ENCODE peak calls at places on chromosomes 12 and 14, in four cellular contexts. G is Peyer's patch, D is ovary, O is upper lobe of right lung. E is an unnamed sample.
A peak's percentile ranks its signal among the peaks of the same experiment; 100 is the strongest.

GRCh38 chr12:48351022-48351708 is 446 bp upstream of the ZNF641 start:
- DNase-seq in G (no peak), D (peak; percentile 82), O (no peak), E (peak; percentile 90)

GRCh38 chr14:75068294-75069020 is 984 bp upstream of the ZC2HC1C start:
- DNase-seq in G (no peak), D (no peak), O (no peak), E (no peak)

GRCh38 chr14:26276757-26277156 is 321.1 kb downstream of the NOVA1 start:
- DNase-seq in G (no peak), D (no peak), O (no peak), E (no peak)

GRCh38 chr14:54177861-54178591 is 218.8 kb upstream of the CDKN3 start:
- DNase-seq in G (no peak), D (no peak), O (no peak), E (no peak)

GRCh38 chr12:133203344-133204263 is 22.3 kb downstream of the ZNF268 start:
- DNase-seq in G (no peak), D (no peak), O (no peak), E (no peak)

GRCh38 chr12:93702707-93703305 is 25.6 kb downstream of the CRADD start:
- DNase-seq in G (no peak), D (no peak), O (no peak), E (no peak)

GRCh38 chr12:2563709-2564108 is 231.1 kb upstream of the FKBP4 start:
- DNase-seq in G (no peak), D (no peak), O (no peak), E (no peak)

GRCh38 chr14:54364555-54365415 is 32.0 kb upstream of the CDKN3 start:
- DNase-seq in G (no peak), D (no peak), O (no peak), E (no peak)

GRCh38 chr12:120903382-120903817 is 758 bp downstream of the SPPL3 start:
- DNase-seq in G (peak; percentile 91), D (peak; percentile 48), O (peak; percentile 88), E (peak; percentile 80)

GRCh38 chr14:49950275-49951250 is 57.7 kb downstream of the ARF6 start:
- DNase-seq in G (peak; percentile 74), D (no peak), O (peak; percentile 80), E (no peak)

GRCh38 chr14:75578786-75579781 is 664 bp downstream of the FLVCR2 start:
- DNase-seq in G (peak; percentile 78), D (no peak), O (peak; percentile 69), E (peak; percentile 78)

GRCh38 chr12:34598851-34599529 is 576.7 kb downstream of the ALG10 start:
- DNase-seq in G (peak; percentile 25), D (no peak), O (peak; percentile 55), E (peak; percentile 33)

GRCh38 chr14:24403294-24404013 is 4.7 kb downstream of the NYNRIN start:
- DNase-seq in G (no peak), D (peak; percentile 76), O (no peak), E (no peak)

GRCh38 chr14:23766737-23767401 is 130.7 kb downstream of the DHRS2 start:
- DNase-seq in G (no peak), D (no peak), O (no peak), E (no peak)

GRCh38 chr14:58882577-58883018 is 244.8 kb downstream of the DACT1 start:
- DNase-seq in G (no peak), D (no peak), O (no peak), E (no peak)

GRCh38 chr12:131153956-131154355 is 200.2 kb downstream of the ADGRD1 start:
- DNase-seq in G (no peak), D (peak; percentile 5), O (no peak), E (no peak)

GRCh38 chr14:28101992-28102391 is 664.6 kb upstream of the FOXG1 start:
- DNase-seq in G (no peak), D (no peak), O (no peak), E (no peak)

GRCh38 chr12:13000935-13001724 is 1.1 kb upstream of the HEBP1 start:
- DNase-seq in G (peak; percentile 80), D (peak; percentile 68), O (peak; percentile 85), E (peak; percentile 80)

GRCh38 chr14:68814376-68815287 is 21.8 kb upstream of the ZFP36L1 start:
- DNase-seq in G (peak; percentile 64), D (peak; percentile 60), O (no peak), E (peak; percentile 74)

GRCh38 chr14:74582910-74583581 is 29.0 kb downstream of the LTBP2 start:
- DNase-seq in G (peak; percentile 40), D (no peak), O (no peak), E (peak; percentile 82)

GRCh38 chr12:50211392-50212070 is 44.4 kb upstream of the CERS5 start:
- DNase-seq in G (no peak), D (no peak), O (no peak), E (no peak)

GRCh38 chr14:104399432-104400155 is 180.0 kb upstream of the C14orf180 start:
- DNase-seq in G (no peak), D (no peak), O (no peak), E (no peak)

GRCh38 chr12:48765753-48766162 is 23.1 kb downstream of the ADCY6 start:
- DNase-seq in G (no peak), D (peak; percentile 84), O (no peak), E (no peak)

GRCh38 chr12:11228268-11228879 is 41.1 kb downstream of the PRB3 start:
- DNase-seq in G (no peak), D (no peak), O (no peak), E (no peak)

GRCh38 chr14:68719634-68720384 is 73.1 kb downstream of the ZFP36L1 start:
- DNase-seq in G (no peak), D (no peak), O (no peak), E (no peak)

GRCh38 chr12:55019784-55020183 is at the start of gene NEUROD4:
- DNase-seq in G (no peak), D (no peak), O (peak; percentile 78), E (no peak)

GRCh38 chr12:30652034-30652696 is 43.5 kb downstream of the IPO8 start:
- DNase-seq in G (no peak), D (no peak), O (no peak), E (no peak)

GRCh38 chr14:61569783-61570182 is 125.5 kb upstream of the HIF1A start:
- DNase-seq in G (no peak), D (no peak), O (peak; percentile 76), E (no peak)

GRCh38 chr12:130557876-130558770 is 158.0 kb downstream of the RIMBP2 start:
- DNase-seq in G (peak; percentile 78), D (no peak), O (no peak), E (no peak)

GRCh38 chr12:12503384-12504078 is 59.1 kb downstream of the DUSP16 start:
- DNase-seq in G (no peak), D (no peak), O (no peak), E (no peak)

GRCh38 chr14:50773632-50774541 is 57.1 kb downstream of the NIN start:
- DNase-seq in G (no peak), D (no peak), O (no peak), E (no peak)

GRCh38 chr12:113101751-113102150 is 33.8 kb downstream of the RASAL1 start:
- DNase-seq in G (no peak), D (no peak), O (no peak), E (no peak)

GRCh38 chr14:30375280-30375892 is 183.6 kb upstream of the G2E3 start:
- DNase-seq in G (peak; percentile 62), D (no peak), O (no peak), E (no peak)

GRCh38 chr14:101022121-101022520 is 118.6 kb upstream of the RTL1 start:
- DNase-seq in G (no peak), D (peak; percentile 2), O (peak; percentile 18), E (peak; percentile 53)

DNA sequence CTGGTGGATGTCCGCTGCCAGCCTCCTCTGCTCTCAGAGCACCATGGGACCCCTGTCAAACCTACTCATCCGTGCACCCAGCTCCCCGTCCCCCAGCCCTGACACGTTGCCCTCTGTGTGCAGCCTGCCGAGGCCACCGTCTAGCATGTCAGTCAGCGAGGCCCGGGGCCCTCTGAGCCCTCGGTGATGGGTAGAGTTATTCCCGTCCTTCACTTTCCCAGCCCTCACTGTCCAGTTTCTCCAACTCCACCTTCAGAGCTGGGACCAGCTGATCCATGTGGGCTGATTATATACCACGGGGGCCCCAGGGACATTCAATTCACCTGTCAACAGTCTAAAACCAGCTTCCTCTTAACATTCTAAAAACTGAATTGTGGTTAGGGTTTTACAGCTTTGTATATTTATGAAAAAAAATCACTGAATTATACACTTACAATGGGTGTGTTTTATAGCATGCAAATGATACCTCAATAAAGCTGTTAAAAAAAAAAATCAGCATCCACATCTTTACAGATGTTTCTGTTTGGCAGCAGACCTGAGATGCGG is 61.3 kb downstream of the CCDC88C start:
- DNase-seq in G (peak; percentile 48), D (no peak), O (no peak), E (no peak)
- H3K4me3 ChIP-seq in G (no peak overlapping the region), D (no peak overlapping the region), O (no peak overlapping the region), E (no peak overlapping the region)

DNA sequence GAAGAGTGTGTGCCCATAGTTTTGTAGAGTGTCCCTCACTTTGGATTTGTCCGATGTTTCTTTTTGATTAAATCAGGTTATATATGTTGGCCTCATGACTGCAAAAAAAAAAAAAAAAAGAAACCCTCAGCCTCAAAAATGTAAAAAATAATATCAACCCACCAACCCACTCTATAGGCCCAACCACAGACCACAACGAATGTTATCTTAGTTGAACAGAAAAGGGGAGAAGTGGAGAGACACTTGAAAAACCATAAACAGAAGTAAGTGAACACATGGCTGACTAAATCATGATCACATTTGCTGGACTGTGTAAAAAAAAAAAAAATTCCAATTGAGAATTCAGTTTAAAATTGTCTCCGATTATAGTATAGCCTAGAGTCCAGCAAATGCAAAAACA is 45.5 kb upstream of the ST8SIA1 start:
- DNase-seq in G (no peak), D (no peak), O (no peak), E (no peak)
- H3K4me3 ChIP-seq in G (no peak overlapping the region), D (no peak overlapping the region), O (no peak overlapping the region), E (no peak overlapping the region)

GRCh38 chr12:66627270-66627987 is 51.4 kb downstream of the GRIP1 start:
- DNase-seq in G (no peak), D (no peak), O (no peak), E (no peak)

GRCh38 chr12:66627988-66628317 is 50.9 kb downstream of the GRIP1 start:
- DNase-seq in G (no peak), D (no peak), O (no peak), E (no peak)

GRCh38 chr12:66624806-66625205 is 54.1 kb downstream of the GRIP1 start:
- DNase-seq in G (no peak), D (no peak), O (no peak), E (no peak)

GRCh38 chr12:66633676-66634075 is 45.2 kb downstream of the GRIP1 start:
- DNase-seq in G (no peak), D (no peak), O (no peak), E (no peak)

DNA sequence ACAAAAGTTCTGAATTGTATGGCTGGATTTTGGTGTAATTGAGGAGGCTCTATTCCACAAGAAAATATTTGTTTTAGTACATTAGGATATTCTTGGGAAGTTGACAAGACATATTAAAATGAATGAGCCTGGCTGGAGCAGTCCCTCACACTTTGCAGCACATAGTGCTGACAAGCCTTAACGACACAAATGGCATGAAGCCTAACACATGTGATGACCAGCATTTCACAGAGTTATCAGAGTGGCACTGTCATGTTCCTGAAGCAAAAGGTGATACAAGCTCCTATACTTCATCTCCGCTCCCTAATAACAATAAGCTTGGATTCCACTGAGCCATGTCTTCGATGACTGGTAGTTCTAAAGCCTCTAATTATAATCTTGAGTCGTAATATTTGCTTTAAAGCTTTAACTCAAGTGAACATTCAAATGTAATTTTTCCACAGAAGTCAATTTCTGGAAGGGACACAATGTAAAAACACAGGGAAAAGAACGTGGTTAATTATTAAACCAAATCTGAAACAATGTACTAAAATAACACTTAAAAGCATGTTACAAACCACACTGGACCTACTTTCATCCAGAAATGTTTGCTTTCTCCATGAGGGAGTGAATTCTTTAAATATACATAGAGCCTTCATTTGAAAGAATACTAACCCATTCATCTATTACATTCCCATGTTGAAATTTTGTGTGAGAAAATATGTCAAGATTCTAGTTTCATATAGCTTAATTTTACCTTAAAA is 49.6 kb downstream of the GRIP1 start:
- DNase-seq in G (no peak), D (no peak), O (no peak), E (no peak)
- H3K4me3 ChIP-seq in G (no peak overlapping the region), D (no peak overlapping the region), O (no peak overlapping the region), E (no peak overlapping the region)

GRCh38 chr12:76276499-76277151 is 71.6 kb downstream of the BBS10 start:
- DNase-seq in G (no peak), D (no peak), O (no peak), E (no peak)
- H3K4me3 ChIP-seq in G (no peak overlapping the region), D (no peak overlapping the region), O (no peak overlapping the region), E (no peak overlapping the region)